ENCODE peak calls at places on chromosome 20, in ten cellular contexts. One of them, this sample, is unnamed.

GRCh38 chr20:63534831-63535651 is 2.1 kb downstream of the PTK6 start:
- DNase-seq in activated CD4-positive, alpha-beta memory T cell treated with anti-CD3 and anti-CD28 coated beads, Interleukin-2, amount 10 ng/mL, durations not matched to agents 7 days and 5 days: no peak
- DNase-seq in stimulated activated CD4-positive, alpha-beta T cell treated with anti-CD3 and anti-CD28 coated beads, Interleukin-2, amount 100 ng/mL, for 4 hours: no peak
- DNase-seq in CD8-positive, alpha-beta T cell: no peak
- DNase-seq in IMR-90: no peak
- DNase-seq in AG04449: no peak
- DNase-seq in activated CD8-positive, alpha-beta T cell treated with anti-CD3 and anti-CD28 coated beads, Interleukin-2, amount 10 ng/mL, durations not matched to agents 7 days and 5 days: no peak
- DNase-seq in ELR: no peak
- DNase-seq in activated gamma-delta T cell: no peak
- DNase-seq in activated T-helper 1 cell treated with anti-CD3 and anti-CD28 coated beads, Interleukin-2, amount 50 U/mL, for 16 hours: no peak
- DNase-seq in this sample: no peak

GRCh38 chr20:36050436-36051317 is 82.3 kb downstream of the CNBD2 start:
- DNase-seq in activated CD4-positive, alpha-beta memory T cell treated with anti-CD3 and anti-CD28 coated beads, Interleukin-2, amount 10 ng/mL, durations not matched to agents 7 days and 5 days: peak; percentile 90
- DNase-seq in stimulated activated CD4-positive, alpha-beta T cell treated with anti-CD3 and anti-CD28 coated beads, Interleukin-2, amount 100 ng/mL, for 4 hours: peak; percentile 88
- DNase-seq in CD8-positive, alpha-beta T cell: peak; percentile 90
- DNase-seq in IMR-90: peak; percentile 82
- DNase-seq in AG04449: peak; percentile 29
- DNase-seq in activated CD8-positive, alpha-beta T cell treated with anti-CD3 and anti-CD28 coated beads, Interleukin-2, amount 10 ng/mL, durations not matched to agents 7 days and 5 days: peak; percentile 92
- DNase-seq in ELR: peak; percentile 94
- DNase-seq in activated gamma-delta T cell: peak; percentile 59
- DNase-seq in activated T-helper 1 cell treated with anti-CD3 and anti-CD28 coated beads, Interleukin-2, amount 50 U/mL, for 16 hours: peak; percentile 86
- DNase-seq in this sample: peak; percentile 87

GRCh38 chr20:46624941-46625340 is 26.3 kb downstream of the SLC13A3 start:
- DNase-seq in activated CD4-positive, alpha-beta memory T cell treated with anti-CD3 and anti-CD28 coated beads, Interleukin-2, amount 10 ng/mL, durations not matched to agents 7 days and 5 days: no peak
- DNase-seq in stimulated activated CD4-positive, alpha-beta T cell treated with anti-CD3 and anti-CD28 coated beads, Interleukin-2, amount 100 ng/mL, for 4 hours: no peak
- DNase-seq in CD8-positive, alpha-beta T cell: no peak
- DNase-seq in IMR-90: no peak
- DNase-seq in AG04449: no peak
- DNase-seq in activated CD8-positive, alpha-beta T cell treated with anti-CD3 and anti-CD28 coated beads, Interleukin-2, amount 10 ng/mL, durations not matched to agents 7 days and 5 days: no peak
- DNase-seq in ELR: no peak
- DNase-seq in activated gamma-delta T cell: no peak
- DNase-seq in activated T-helper 1 cell treated with anti-CD3 and anti-CD28 coated beads, Interleukin-2, amount 50 U/mL, for 16 hours: no peak
- DNase-seq in this sample: no peak

GRCh38 chr20:60237981-60238380 is 279.8 kb downstream of the CDH26 start:
- DNase-seq in activated CD4-positive, alpha-beta memory T cell treated with anti-CD3 and anti-CD28 coated beads, Interleukin-2, amount 10 ng/mL, durations not matched to agents 7 days and 5 days: no peak
- DNase-seq in stimulated activated CD4-positive, alpha-beta T cell treated with anti-CD3 and anti-CD28 coated beads, Interleukin-2, amount 100 ng/mL, for 4 hours: no peak
- DNase-seq in CD8-positive, alpha-beta T cell: no peak
- DNase-seq in IMR-90: no peak
- DNase-seq in AG04449: no peak
- DNase-seq in activated CD8-positive, alpha-beta T cell treated with anti-CD3 and anti-CD28 coated beads, Interleukin-2, amount 10 ng/mL, durations not matched to agents 7 days and 5 days: no peak
- DNase-seq in ELR: no peak
- DNase-seq in activated gamma-delta T cell: no peak
- DNase-seq in activated T-helper 1 cell treated with anti-CD3 and anti-CD28 coated beads, Interleukin-2, amount 50 U/mL, for 16 hours: no peak
- DNase-seq in this sample: no peak

GRCh38 chr20:5531318-5532081 is 214.7 kb upstream of the PROKR2 start:
- DNase-seq in activated CD4-positive, alpha-beta memory T cell treated with anti-CD3 and anti-CD28 coated beads, Interleukin-2, amount 10 ng/mL, durations not matched to agents 7 days and 5 days: no peak
- DNase-seq in stimulated activated CD4-positive, alpha-beta T cell treated with anti-CD3 and anti-CD28 coated beads, Interleukin-2, amount 100 ng/mL, for 4 hours: no peak
- DNase-seq in CD8-positive, alpha-beta T cell: no peak
- DNase-seq in IMR-90: peak; percentile 35
- DNase-seq in AG04449: no peak
- DNase-seq in activated CD8-positive, alpha-beta T cell treated with anti-CD3 and anti-CD28 coated beads, Interleukin-2, amount 10 ng/mL, durations not matched to agents 7 days and 5 days: no peak
- DNase-seq in ELR: peak; percentile 15
- DNase-seq in activated gamma-delta T cell: no peak
- DNase-seq in activated T-helper 1 cell treated with anti-CD3 and anti-CD28 coated beads, Interleukin-2, amount 50 U/mL, for 16 hours: no peak
- DNase-seq in this sample: peak; percentile 47

GRCh38 chr20:48594533-48594932 is 233.3 kb downstream of the PREX1 start:
- DNase-seq in activated CD4-positive, alpha-beta memory T cell treated with anti-CD3 and anti-CD28 coated beads, Interleukin-2, amount 10 ng/mL, durations not matched to agents 7 days and 5 days: no peak
- DNase-seq in stimulated activated CD4-positive, alpha-beta T cell treated with anti-CD3 and anti-CD28 coated beads, Interleukin-2, amount 100 ng/mL, for 4 hours: no peak
- DNase-seq in CD8-positive, alpha-beta T cell: no peak
- DNase-seq in IMR-90: no peak
- DNase-seq in AG04449: no peak
- DNase-seq in activated CD8-positive, alpha-beta T cell treated with anti-CD3 and anti-CD28 coated beads, Interleukin-2, amount 10 ng/mL, durations not matched to agents 7 days and 5 days: no peak
- DNase-seq in ELR: no peak
- DNase-seq in activated gamma-delta T cell: no peak
- DNase-seq in activated T-helper 1 cell treated with anti-CD3 and anti-CD28 coated beads, Interleukin-2, amount 50 U/mL, for 16 hours: no peak
- DNase-seq in this sample: no peak

GRCh38 chr20:31712112-31712553 is 10.5 kb downstream of the BCL2L1 start:
- DNase-seq in activated CD4-positive, alpha-beta memory T cell treated with anti-CD3 and anti-CD28 coated beads, Interleukin-2, amount 10 ng/mL, durations not matched to agents 7 days and 5 days: no peak
- DNase-seq in stimulated activated CD4-positive, alpha-beta T cell treated with anti-CD3 and anti-CD28 coated beads, Interleukin-2, amount 100 ng/mL, for 4 hours: no peak
- DNase-seq in CD8-positive, alpha-beta T cell: no peak
- DNase-seq in IMR-90: no peak
- DNase-seq in AG04449: no peak
- DNase-seq in activated CD8-positive, alpha-beta T cell treated with anti-CD3 and anti-CD28 coated beads, Interleukin-2, amount 10 ng/mL, durations not matched to agents 7 days and 5 days: no peak
- DNase-seq in ELR: no peak
- DNase-seq in activated gamma-delta T cell: no peak
- DNase-seq in activated T-helper 1 cell treated with anti-CD3 and anti-CD28 coated beads, Interleukin-2, amount 50 U/mL, for 16 hours: no peak
- DNase-seq in this sample: no peak

GRCh38 chr20:60036346-60037119 is 78.3 kb downstream of the CDH26 start:
- DNase-seq in activated CD4-positive, alpha-beta memory T cell treated with anti-CD3 and anti-CD28 coated beads, Interleukin-2, amount 10 ng/mL, durations not matched to agents 7 days and 5 days: no peak
- DNase-seq in stimulated activated CD4-positive, alpha-beta T cell treated with anti-CD3 and anti-CD28 coated beads, Interleukin-2, amount 100 ng/mL, for 4 hours: no peak
- DNase-seq in CD8-positive, alpha-beta T cell: no peak
- DNase-seq in IMR-90: no peak
- DNase-seq in AG04449: no peak
- DNase-seq in activated CD8-positive, alpha-beta T cell treated with anti-CD3 and anti-CD28 coated beads, Interleukin-2, amount 10 ng/mL, durations not matched to agents 7 days and 5 days: no peak
- DNase-seq in ELR: no peak
- DNase-seq in activated gamma-delta T cell: no peak
- DNase-seq in activated T-helper 1 cell treated with anti-CD3 and anti-CD28 coated beads, Interleukin-2, amount 50 U/mL, for 16 hours: no peak
- DNase-seq in this sample: no peak

GRCh38 chr20:49712918-49713778 is 530 bp downstream of the B4GALT5 start:
- DNase-seq in activated CD4-positive, alpha-beta memory T cell treated with anti-CD3 and anti-CD28 coated beads, Interleukin-2, amount 10 ng/mL, durations not matched to agents 7 days and 5 days: no peak
- DNase-seq in stimulated activated CD4-positive, alpha-beta T cell treated with anti-CD3 and anti-CD28 coated beads, Interleukin-2, amount 100 ng/mL, for 4 hours: peak; percentile 5
- DNase-seq in CD8-positive, alpha-beta T cell: peak; percentile 28
- DNase-seq in IMR-90: peak; percentile 17
- DNase-seq in AG04449: no peak
- DNase-seq in activated CD8-positive, alpha-beta T cell treated with anti-CD3 and anti-CD28 coated beads, Interleukin-2, amount 10 ng/mL, durations not matched to agents 7 days and 5 days: peak; percentile 35
- DNase-seq in ELR: peak; percentile 63
- DNase-seq in activated gamma-delta T cell: peak; percentile 41
- DNase-seq in activated T-helper 1 cell treated with anti-CD3 and anti-CD28 coated beads, Interleukin-2, amount 50 U/mL, for 16 hours: no peak
- DNase-seq in this sample: peak; percentile 52

GRCh38 chr20:62527781-62528180 is 52.0 kb upstream of the GATA5 start:
- DNase-seq in activated CD4-positive, alpha-beta memory T cell treated with anti-CD3 and anti-CD28 coated beads, Interleukin-2, amount 10 ng/mL, durations not matched to agents 7 days and 5 days: no peak
- DNase-seq in stimulated activated CD4-positive, alpha-beta T cell treated with anti-CD3 and anti-CD28 coated beads, Interleukin-2, amount 100 ng/mL, for 4 hours: no peak
- DNase-seq in CD8-positive, alpha-beta T cell: no peak
- DNase-seq in IMR-90: no peak
- DNase-seq in AG04449: no peak
- DNase-seq in activated CD8-positive, alpha-beta T cell treated with anti-CD3 and anti-CD28 coated beads, Interleukin-2, amount 10 ng/mL, durations not matched to agents 7 days and 5 days: no peak
- DNase-seq in ELR: no peak
- DNase-seq in activated gamma-delta T cell: no peak
- DNase-seq in activated T-helper 1 cell treated with anti-CD3 and anti-CD28 coated beads, Interleukin-2, amount 50 U/mL, for 16 hours: no peak
- DNase-seq in this sample: no peak

GRCh38 chr20:17444091-17444490 is 87.1 kb downstream of the BFSP1 start:
- DNase-seq in activated CD4-positive, alpha-beta memory T cell treated with anti-CD3 and anti-CD28 coated beads, Interleukin-2, amount 10 ng/mL, durations not matched to agents 7 days and 5 days: no peak
- DNase-seq in stimulated activated CD4-positive, alpha-beta T cell treated with anti-CD3 and anti-CD28 coated beads, Interleukin-2, amount 100 ng/mL, for 4 hours: no peak
- DNase-seq in CD8-positive, alpha-beta T cell: no peak
- DNase-seq in IMR-90: no peak
- DNase-seq in AG04449: no peak
- DNase-seq in activated CD8-positive, alpha-beta T cell treated with anti-CD3 and anti-CD28 coated beads, Interleukin-2, amount 10 ng/mL, durations not matched to agents 7 days and 5 days: no peak
- DNase-seq in ELR: no peak
- DNase-seq in activated gamma-delta T cell: no peak
- DNase-seq in activated T-helper 1 cell treated with anti-CD3 and anti-CD28 coated beads, Interleukin-2, amount 50 U/mL, for 16 hours: no peak
- DNase-seq in this sample: no peak

GRCh38 chr20:52943185-52943841 is 28.8 kb upstream of the TSHZ2 start:
- DNase-seq in activated CD4-positive, alpha-beta memory T cell treated with anti-CD3 and anti-CD28 coated beads, Interleukin-2, amount 10 ng/mL, durations not matched to agents 7 days and 5 days: no peak
- DNase-seq in stimulated activated CD4-positive, alpha-beta T cell treated with anti-CD3 and anti-CD28 coated beads, Interleukin-2, amount 100 ng/mL, for 4 hours: no peak
- DNase-seq in CD8-positive, alpha-beta T cell: no peak
- DNase-seq in IMR-90: no peak
- DNase-seq in AG04449: no peak
- DNase-seq in activated CD8-positive, alpha-beta T cell treated with anti-CD3 and anti-CD28 coated beads, Interleukin-2, amount 10 ng/mL, durations not matched to agents 7 days and 5 days: no peak
- DNase-seq in ELR: no peak
- DNase-seq in activated gamma-delta T cell: no peak
- DNase-seq in activated T-helper 1 cell treated with anti-CD3 and anti-CD28 coated beads, Interleukin-2, amount 50 U/mL, for 16 hours: no peak
- DNase-seq in this sample: peak; percentile 84

GRCh38 chr20:46021361-46022359 is 7.4 kb upstream of the SLC12A5 start:
- DNase-seq in activated CD4-positive, alpha-beta memory T cell treated with anti-CD3 and anti-CD28 coated beads, Interleukin-2, amount 10 ng/mL, durations not matched to agents 7 days and 5 days: peak; percentile 59
- DNase-seq in stimulated activated CD4-positive, alpha-beta T cell treated with anti-CD3 and anti-CD28 coated beads, Interleukin-2, amount 100 ng/mL, for 4 hours: no peak
- DNase-seq in CD8-positive, alpha-beta T cell: peak; percentile 38
- DNase-seq in IMR-90: no peak
- DNase-seq in AG04449: no peak
- DNase-seq in activated CD8-positive, alpha-beta T cell treated with anti-CD3 and anti-CD28 coated beads, Interleukin-2, amount 10 ng/mL, durations not matched to agents 7 days and 5 days: peak; percentile 61
- DNase-seq in ELR: peak; percentile 50
- DNase-seq in activated gamma-delta T cell: peak; percentile 38
- DNase-seq in activated T-helper 1 cell treated with anti-CD3 and anti-CD28 coated beads, Interleukin-2, amount 50 U/mL, for 16 hours: no peak
- DNase-seq in this sample: peak; percentile 59

GRCh38 chr20:53263554-53264438 is 291.6 kb downstream of the TSHZ2 start:
- DNase-seq in activated CD4-positive, alpha-beta memory T cell treated with anti-CD3 and anti-CD28 coated beads, Interleukin-2, amount 10 ng/mL, durations not matched to agents 7 days and 5 days: no peak
- DNase-seq in stimulated activated CD4-positive, alpha-beta T cell treated with anti-CD3 and anti-CD28 coated beads, Interleukin-2, amount 100 ng/mL, for 4 hours: no peak
- DNase-seq in CD8-positive, alpha-beta T cell: no peak
- DNase-seq in IMR-90: no peak
- DNase-seq in AG04449: no peak
- DNase-seq in activated CD8-positive, alpha-beta T cell treated with anti-CD3 and anti-CD28 coated beads, Interleukin-2, amount 10 ng/mL, durations not matched to agents 7 days and 5 days: no peak
- DNase-seq in ELR: no peak
- DNase-seq in activated gamma-delta T cell: no peak
- DNase-seq in activated T-helper 1 cell treated with anti-CD3 and anti-CD28 coated beads, Interleukin-2, amount 50 U/mL, for 16 hours: no peak
- DNase-seq in this sample: peak; percentile 12

GRCh38 chr20:61263084-61263695 is 11.1 kb downstream of the CDH4 start:
- DNase-seq in activated CD4-positive, alpha-beta memory T cell treated with anti-CD3 and anti-CD28 coated beads, Interleukin-2, amount 10 ng/mL, durations not matched to agents 7 days and 5 days: peak; percentile 47
- DNase-seq in stimulated activated CD4-positive, alpha-beta T cell treated with anti-CD3 and anti-CD28 coated beads, Interleukin-2, amount 100 ng/mL, for 4 hours: no peak
- DNase-seq in CD8-positive, alpha-beta T cell: peak; percentile 51
- DNase-seq in IMR-90: peak; percentile 17
- DNase-seq in AG04449: no peak
- DNase-seq in activated CD8-positive, alpha-beta T cell treated with anti-CD3 and anti-CD28 coated beads, Interleukin-2, amount 10 ng/mL, durations not matched to agents 7 days and 5 days: peak; percentile 40
- DNase-seq in ELR: peak; percentile 55
- DNase-seq in activated gamma-delta T cell: no peak
- DNase-seq in activated T-helper 1 cell treated with anti-CD3 and anti-CD28 coated beads, Interleukin-2, amount 50 U/mL, for 16 hours: no peak
- DNase-seq in this sample: peak; percentile 14

GRCh38 chr20:53124075-53124532 is 151.9 kb downstream of the TSHZ2 start:
- DNase-seq in activated CD4-positive, alpha-beta memory T cell treated with anti-CD3 and anti-CD28 coated beads, Interleukin-2, amount 10 ng/mL, durations not matched to agents 7 days and 5 days: no peak
- DNase-seq in stimulated activated CD4-positive, alpha-beta T cell treated with anti-CD3 and anti-CD28 coated beads, Interleukin-2, amount 100 ng/mL, for 4 hours: no peak
- DNase-seq in CD8-positive, alpha-beta T cell: no peak
- DNase-seq in IMR-90: no peak
- DNase-seq in AG04449: no peak
- DNase-seq in activated CD8-positive, alpha-beta T cell treated with anti-CD3 and anti-CD28 coated beads, Interleukin-2, amount 10 ng/mL, durations not matched to agents 7 days and 5 days: no peak
- DNase-seq in ELR: no peak
- DNase-seq in activated gamma-delta T cell: no peak
- DNase-seq in activated T-helper 1 cell treated with anti-CD3 and anti-CD28 coated beads, Interleukin-2, amount 50 U/mL, for 16 hours: no peak
- DNase-seq in this sample: peak; percentile 64

GRCh38 chr20:25283221-25283951 is 35.5 kb downstream of the PYGB start:
- DNase-seq in activated CD4-positive, alpha-beta memory T cell treated with anti-CD3 and anti-CD28 coated beads, Interleukin-2, amount 10 ng/mL, durations not matched to agents 7 days and 5 days: no peak
- DNase-seq in stimulated activated CD4-positive, alpha-beta T cell treated with anti-CD3 and anti-CD28 coated beads, Interleukin-2, amount 100 ng/mL, for 4 hours: no peak
- DNase-seq in CD8-positive, alpha-beta T cell: no peak
- DNase-seq in IMR-90: no peak
- DNase-seq in AG04449: no peak
- DNase-seq in activated CD8-positive, alpha-beta T cell treated with anti-CD3 and anti-CD28 coated beads, Interleukin-2, amount 10 ng/mL, durations not matched to agents 7 days and 5 days: no peak
- DNase-seq in ELR: no peak
- DNase-seq in activated gamma-delta T cell: no peak
- DNase-seq in activated T-helper 1 cell treated with anti-CD3 and anti-CD28 coated beads, Interleukin-2, amount 50 U/mL, for 16 hours: no peak
- DNase-seq in this sample: no peak

GRCh38 chr20:25570148-25570530 is 15.2 kb downstream of the NINL start:
- DNase-seq in activated CD4-positive, alpha-beta memory T cell treated with anti-CD3 and anti-CD28 coated beads, Interleukin-2, amount 10 ng/mL, durations not matched to agents 7 days and 5 days: no peak
- DNase-seq in stimulated activated CD4-positive, alpha-beta T cell treated with anti-CD3 and anti-CD28 coated beads, Interleukin-2, amount 100 ng/mL, for 4 hours: no peak
- DNase-seq in CD8-positive, alpha-beta T cell: no peak
- DNase-seq in IMR-90: no peak
- DNase-seq in AG04449: no peak
- DNase-seq in activated CD8-positive, alpha-beta T cell treated with anti-CD3 and anti-CD28 coated beads, Interleukin-2, amount 10 ng/mL, durations not matched to agents 7 days and 5 days: no peak
- DNase-seq in ELR: no peak
- DNase-seq in activated gamma-delta T cell: no peak
- DNase-seq in activated T-helper 1 cell treated with anti-CD3 and anti-CD28 coated beads, Interleukin-2, amount 50 U/mL, for 16 hours: no peak
- DNase-seq in this sample: no peak

GRCh38 chr20:36824142-36824940 is 50.8 kb upstream of the DSN1 start:
- DNase-seq in activated CD4-positive, alpha-beta memory T cell treated with anti-CD3 and anti-CD28 coated beads, Interleukin-2, amount 10 ng/mL, durations not matched to agents 7 days and 5 days: no peak
- DNase-seq in stimulated activated CD4-positive, alpha-beta T cell treated with anti-CD3 and anti-CD28 coated beads, Interleukin-2, amount 100 ng/mL, for 4 hours: no peak
- DNase-seq in CD8-positive, alpha-beta T cell: no peak
- DNase-seq in IMR-90: peak; percentile 45
- DNase-seq in AG04449: no peak
- DNase-seq in activated CD8-positive, alpha-beta T cell treated with anti-CD3 and anti-CD28 coated beads, Interleukin-2, amount 10 ng/mL, durations not matched to agents 7 days and 5 days: no peak
- DNase-seq in ELR: no peak
- DNase-seq in activated gamma-delta T cell: no peak
- DNase-seq in activated T-helper 1 cell treated with anti-CD3 and anti-CD28 coated beads, Interleukin-2, amount 50 U/mL, for 16 hours: no peak
- DNase-seq in this sample: peak; percentile 24

GRCh38 chr20:41701596-41702350 is 83.6 kb upstream of the CHD6 start:
- DNase-seq in activated CD4-positive, alpha-beta memory T cell treated with anti-CD3 and anti-CD28 coated beads, Interleukin-2, amount 10 ng/mL, durations not matched to agents 7 days and 5 days: no peak
- DNase-seq in stimulated activated CD4-positive, alpha-beta T cell treated with anti-CD3 and anti-CD28 coated beads, Interleukin-2, amount 100 ng/mL, for 4 hours: no peak
- DNase-seq in CD8-positive, alpha-beta T cell: no peak
- DNase-seq in IMR-90: no peak
- DNase-seq in AG04449: no peak
- DNase-seq in activated CD8-positive, alpha-beta T cell treated with anti-CD3 and anti-CD28 coated beads, Interleukin-2, amount 10 ng/mL, durations not matched to agents 7 days and 5 days: no peak
- DNase-seq in ELR: no peak
- DNase-seq in activated gamma-delta T cell: no peak
- DNase-seq in activated T-helper 1 cell treated with anti-CD3 and anti-CD28 coated beads, Interleukin-2, amount 50 U/mL, for 16 hours: no peak
- DNase-seq in this sample: no peak

GRCh38 chr20:48945840-48946514 is 24.5 kb downstream of the ARFGEF2 start:
- DNase-seq in activated CD4-positive, alpha-beta memory T cell treated with anti-CD3 and anti-CD28 coated beads, Interleukin-2, amount 10 ng/mL, durations not matched to agents 7 days and 5 days: no peak
- DNase-seq in stimulated activated CD4-positive, alpha-beta T cell treated with anti-CD3 and anti-CD28 coated beads, Interleukin-2, amount 100 ng/mL, for 4 hours: no peak
- DNase-seq in CD8-positive, alpha-beta T cell: no peak
- DNase-seq in IMR-90: peak; percentile 45
- DNase-seq in AG04449: no peak
- DNase-seq in activated CD8-positive, alpha-beta T cell treated with anti-CD3 and anti-CD28 coated beads, Interleukin-2, amount 10 ng/mL, durations not matched to agents 7 days and 5 days: no peak
- DNase-seq in ELR: peak; percentile 71
- DNase-seq in activated gamma-delta T cell: no peak
- DNase-seq in activated T-helper 1 cell treated with anti-CD3 and anti-CD28 coated beads, Interleukin-2, amount 50 U/mL, for 16 hours: no peak
- DNase-seq in this sample: peak; percentile 89

GRCh38 chr20:48340915-48341314 is 486.9 kb downstream of the PREX1 start:
- DNase-seq in activated CD4-positive, alpha-beta memory T cell treated with anti-CD3 and anti-CD28 coated beads, Interleukin-2, amount 10 ng/mL, durations not matched to agents 7 days and 5 days: no peak
- DNase-seq in stimulated activated CD4-positive, alpha-beta T cell treated with anti-CD3 and anti-CD28 coated beads, Interleukin-2, amount 100 ng/mL, for 4 hours: no peak
- DNase-seq in CD8-positive, alpha-beta T cell: no peak
- DNase-seq in IMR-90: no peak
- DNase-seq in AG04449: no peak
- DNase-seq in activated CD8-positive, alpha-beta T cell treated with anti-CD3 and anti-CD28 coated beads, Interleukin-2, amount 10 ng/mL, durations not matched to agents 7 days and 5 days: no peak
- DNase-seq in ELR: no peak
- DNase-seq in activated gamma-delta T cell: no peak
- DNase-seq in activated T-helper 1 cell treated with anti-CD3 and anti-CD28 coated beads, Interleukin-2, amount 50 U/mL, for 16 hours: no peak
- DNase-seq in this sample: no peak

GRCh38 chr20:58142843-58143185 is 85.6 kb downstream of the ANKRD60 start:
- DNase-seq in activated CD4-positive, alpha-beta memory T cell treated with anti-CD3 and anti-CD28 coated beads, Interleukin-2, amount 10 ng/mL, durations not matched to agents 7 days and 5 days: no peak
- DNase-seq in stimulated activated CD4-positive, alpha-beta T cell treated with anti-CD3 and anti-CD28 coated beads, Interleukin-2, amount 100 ng/mL, for 4 hours: no peak
- DNase-seq in CD8-positive, alpha-beta T cell: no peak
- DNase-seq in IMR-90: no peak
- DNase-seq in AG04449: no peak
- DNase-seq in activated CD8-positive, alpha-beta T cell treated with anti-CD3 and anti-CD28 coated beads, Interleukin-2, amount 10 ng/mL, durations not matched to agents 7 days and 5 days: no peak
- DNase-seq in ELR: no peak
- DNase-seq in activated gamma-delta T cell: no peak
- DNase-seq in activated T-helper 1 cell treated with anti-CD3 and anti-CD28 coated beads, Interleukin-2, amount 50 U/mL, for 16 hours: no peak
- DNase-seq in this sample: no peak

GRCh38 chr20:48106428-48106827 is 321.1 kb upstream of the SULF2 start:
- DNase-seq in activated CD4-positive, alpha-beta memory T cell treated with anti-CD3 and anti-CD28 coated beads, Interleukin-2, amount 10 ng/mL, durations not matched to agents 7 days and 5 days: no peak
- DNase-seq in stimulated activated CD4-positive, alpha-beta T cell treated with anti-CD3 and anti-CD28 coated beads, Interleukin-2, amount 100 ng/mL, for 4 hours: no peak
- DNase-seq in CD8-positive, alpha-beta T cell: no peak
- DNase-seq in IMR-90: no peak
- DNase-seq in AG04449: no peak
- DNase-seq in activated CD8-positive, alpha-beta T cell treated with anti-CD3 and anti-CD28 coated beads, Interleukin-2, amount 10 ng/mL, durations not matched to agents 7 days and 5 days: no peak
- DNase-seq in ELR: no peak
- DNase-seq in activated gamma-delta T cell: no peak
- DNase-seq in activated T-helper 1 cell treated with anti-CD3 and anti-CD28 coated beads, Interleukin-2, amount 50 U/mL, for 16 hours: no peak
- DNase-seq in this sample: no peak

GRCh38 chr20:58824843-58825242 is 25.9 kb downstream of the GNAS-AS1 start:
- DNase-seq in activated CD4-positive, alpha-beta memory T cell treated with anti-CD3 and anti-CD28 coated beads, Interleukin-2, amount 10 ng/mL, durations not matched to agents 7 days and 5 days: no peak
- DNase-seq in stimulated activated CD4-positive, alpha-beta T cell treated with anti-CD3 and anti-CD28 coated beads, Interleukin-2, amount 100 ng/mL, for 4 hours: no peak
- DNase-seq in CD8-positive, alpha-beta T cell: no peak
- DNase-seq in IMR-90: no peak
- DNase-seq in AG04449: no peak
- DNase-seq in activated CD8-positive, alpha-beta T cell treated with anti-CD3 and anti-CD28 coated beads, Interleukin-2, amount 10 ng/mL, durations not matched to agents 7 days and 5 days: no peak
- DNase-seq in ELR: no peak
- DNase-seq in activated gamma-delta T cell: no peak
- DNase-seq in activated T-helper 1 cell treated with anti-CD3 and anti-CD28 coated beads, Interleukin-2, amount 50 U/mL, for 16 hours: no peak
- DNase-seq in this sample: no peak

GRCh38 chr20:10783660-10784336 is 110.0 kb upstream of the JAG1 start:
- DNase-seq in activated CD4-positive, alpha-beta memory T cell treated with anti-CD3 and anti-CD28 coated beads, Interleukin-2, amount 10 ng/mL, durations not matched to agents 7 days and 5 days: no peak
- DNase-seq in stimulated activated CD4-positive, alpha-beta T cell treated with anti-CD3 and anti-CD28 coated beads, Interleukin-2, amount 100 ng/mL, for 4 hours: no peak
- DNase-seq in CD8-positive, alpha-beta T cell: no peak
- DNase-seq in IMR-90: no peak
- DNase-seq in AG04449: no peak
- DNase-seq in activated CD8-positive, alpha-beta T cell treated with anti-CD3 and anti-CD28 coated beads, Interleukin-2, amount 10 ng/mL, durations not matched to agents 7 days and 5 days: no peak
- DNase-seq in ELR: no peak
- DNase-seq in activated gamma-delta T cell: no peak
- DNase-seq in activated T-helper 1 cell treated with anti-CD3 and anti-CD28 coated beads, Interleukin-2, amount 50 U/mL, for 16 hours: no peak
- DNase-seq in this sample: peak; percentile 69

GRCh38 chr20:39839406-39840119 is 849.5 kb downstream of the MAFB start:
- DNase-seq in activated CD4-positive, alpha-beta memory T cell treated with anti-CD3 and anti-CD28 coated beads, Interleukin-2, amount 10 ng/mL, durations not matched to agents 7 days and 5 days: no peak
- DNase-seq in stimulated activated CD4-positive, alpha-beta T cell treated with anti-CD3 and anti-CD28 coated beads, Interleukin-2, amount 100 ng/mL, for 4 hours: no peak
- DNase-seq in CD8-positive, alpha-beta T cell: no peak
- DNase-seq in IMR-90: no peak
- DNase-seq in AG04449: no peak
- DNase-seq in activated CD8-positive, alpha-beta T cell treated with anti-CD3 and anti-CD28 coated beads, Interleukin-2, amount 10 ng/mL, durations not matched to agents 7 days and 5 days: no peak
- DNase-seq in ELR: no peak
- DNase-seq in activated gamma-delta T cell: no peak
- DNase-seq in activated T-helper 1 cell treated with anti-CD3 and anti-CD28 coated beads, Interleukin-2, amount 50 U/mL, for 16 hours: no peak
- DNase-seq in this sample: no peak

GRCh38 chr20:36400901-36401300 is 94.8 kb downstream of the DLGAP4 start:
- DNase-seq in activated CD4-positive, alpha-beta memory T cell treated with anti-CD3 and anti-CD28 coated beads, Interleukin-2, amount 10 ng/mL, durations not matched to agents 7 days and 5 days: no peak
- DNase-seq in stimulated activated CD4-positive, alpha-beta T cell treated with anti-CD3 and anti-CD28 coated beads, Interleukin-2, amount 100 ng/mL, for 4 hours: no peak
- DNase-seq in CD8-positive, alpha-beta T cell: no peak
- DNase-seq in IMR-90: no peak
- DNase-seq in AG04449: no peak
- DNase-seq in activated CD8-positive, alpha-beta T cell treated with anti-CD3 and anti-CD28 coated beads, Interleukin-2, amount 10 ng/mL, durations not matched to agents 7 days and 5 days: no peak
- DNase-seq in ELR: no peak
- DNase-seq in activated gamma-delta T cell: no peak
- DNase-seq in activated T-helper 1 cell treated with anti-CD3 and anti-CD28 coated beads, Interleukin-2, amount 50 U/mL, for 16 hours: no peak
- DNase-seq in this sample: no peak